ENCODE peak calls at places on chromosomes 3 and 15, in six cellular contexts. J is lower lobe of right lung, Q is endothelial cell of umbilical vein, W is A673, P is bronchial epithelial cell, R is AG09309. Y is an unnamed sample.

GRCh38 chr3:98556164-98557130 is 24.7 kb downstream of the GPR15 start:
- DNase-seq in W (no peak), J (no peak), P (no peak), Q (no peak), R (no peak), Y (peak; percentile 60)

GRCh38 chr3:128572644-128573105 is 77.9 kb downstream of the RPN1 start:
- DNase-seq in P (no peak), R (no peak), Q (no peak), W (peak; percentile 50), J (no peak), Y (no peak)

GRCh38 chr3:152811974-152812760 is 22.8 kb upstream of the P2RY1 start:
- DNase-seq in R (no peak), Q (no peak), J (no peak), W (no peak), P (no peak), Y (no peak)

GRCh38 chr3:150238995-150239612 is 169.0 kb upstream of the TSC22D2 start:
- DNase-seq in R (no peak), Q (no peak), J (no peak), W (no peak), P (peak; percentile 64), Y (no peak)

GRCh38 chr3:6781103-6781502 is 79.8 kb upstream of the GRM7 start:
- DNase-seq in P (no peak), J (no peak), R (no peak), Q (no peak), W (no peak), Y (no peak)

GRCh38 chr3:88809993-88810392 is 297.4 kb upstream of the EPHA3 start:
- DNase-seq in J (no peak), W (no peak), R (no peak), Q (no peak), P (peak; percentile 66), Y (peak; percentile 13)

GRCh38 chr3:138373695-138374094 is 25.3 kb downstream of the MRAS start:
- DNase-seq in R (no peak), P (no peak), W (no peak), Q (no peak), J (no peak), Y (no peak)

GRCh38 chr15:84750583-84751092 is 2.2 kb downstream of the ZNF592 start:
- DNase-seq in P (no peak), Q (no peak), R (no peak), W (no peak), J (no peak), Y (no peak)

GRCh38 chr3:56131976-56132590 is 336.2 kb downstream of the ERC2 start:
- DNase-seq in P (peak; percentile 97), J (no peak), R (peak; percentile 80), Q (peak; percentile 92), W (peak; percentile 33), Y (peak; percentile 94)

GRCh38 chr15:78382114-78382886 is 42.1 kb downstream of the CRABP1 start:
- DNase-seq in R (no peak), W (no peak), J (no peak), P (no peak), Q (no peak), Y (peak; percentile 21)

GRCh38 chr3:126834596-126835471 is 130.8 kb downstream of the CHCHD6 start:
- DNase-seq in Q (no peak), J (no peak), R (no peak), W (no peak), P (no peak), Y (no peak)

GRCh38 chr3:137062250-137062649 is 104.5 kb downstream of the IL20RB start:
- DNase-seq in P (no peak), Q (no peak), R (no peak), W (no peak), J (no peak), Y (no peak)

GRCh38 chr3:84724877-84725276 is 233.9 kb upstream of the CADM2 start:
- DNase-seq in J (no peak), P (peak; percentile 3), R (no peak), Q (no peak), W (peak; percentile 37), Y (no peak)

GRCh38 chr3:15498461-15499214 is 22.9 kb downstream of the COLQ start:
- DNase-seq in W (no peak), J (no peak), Q (no peak), R (no peak), P (no peak), Y (no peak)

GRCh38 chr15:62165793-62166380 is 802 bp upstream of the C2CD4B start:
- DNase-seq in W (peak; percentile 62), R (no peak), Q (peak; percentile 88), J (no peak), P (no peak), Y (peak; percentile 36)

GRCh38 chr3:36764704-36765038 is 318 bp upstream of the DCLK3 start:
- DNase-seq in P (no peak), R (no peak), W (no peak), J (no peak), Q (no peak), Y (no peak)

GRCh38 chr3:36765104-36765503 is 751 bp upstream of the DCLK3 start:
- DNase-seq in Q (no peak), J (no peak), W (no peak), P (no peak), R (no peak), Y (no peak)

GRCh38 chr3:36763111-36763849 is 1.1 kb downstream of the DCLK3 start:
- DNase-seq in W (no peak), Q (no peak), R (no peak), P (peak; percentile 3), J (no peak), Y (no peak)

GRCh38 chr3:36769926-36770325 is 5.6 kb upstream of the DCLK3 start:
- DNase-seq in J (no peak), W (no peak), P (no peak), Q (no peak), R (no peak), Y (no peak)

GRCh38 chr3:36763850-36764703 is at the start of gene DCLK3:
- DNase-seq in Q (no peak), J (no peak), R (no peak), W (peak; percentile 32), P (no peak), Y (no peak)
- TF ChIP-seq CTCF in Q (no peak), J (no peak), R (no peak), W (peak; percentile 25), P (no peak), Y (no peak)

GRCh38 chr3:135966875-135967274 is 1.3 kb downstream of the PPP2R3A start:
- DNase-seq in P (no peak), Q (no peak), R (no peak), W (no peak), J (no peak), Y (peak; percentile 13)
- H3K4me3 ChIP-seq in P (peak overlapping the region; percentile 66), Q (peak overlapping the region; percentile 95), R (peak overlapping the region; percentile 78), W (no peak overlapping the region), J (peak overlapping the region; percentile 82), Y (peak overlapping the region; percentile 83)

GRCh38 chr3:115208066-115208750 is 61.1 kb upstream of the ZBTB20 start:
- DNase-seq in R (no peak), P (no peak), Q (no peak), J (no peak), W (no peak), Y (no peak)
- TF ChIP-seq CTCF in R (no peak), P (no peak), Q (no peak), J (no peak), W (no peak), Y (no peak)

DNA sequence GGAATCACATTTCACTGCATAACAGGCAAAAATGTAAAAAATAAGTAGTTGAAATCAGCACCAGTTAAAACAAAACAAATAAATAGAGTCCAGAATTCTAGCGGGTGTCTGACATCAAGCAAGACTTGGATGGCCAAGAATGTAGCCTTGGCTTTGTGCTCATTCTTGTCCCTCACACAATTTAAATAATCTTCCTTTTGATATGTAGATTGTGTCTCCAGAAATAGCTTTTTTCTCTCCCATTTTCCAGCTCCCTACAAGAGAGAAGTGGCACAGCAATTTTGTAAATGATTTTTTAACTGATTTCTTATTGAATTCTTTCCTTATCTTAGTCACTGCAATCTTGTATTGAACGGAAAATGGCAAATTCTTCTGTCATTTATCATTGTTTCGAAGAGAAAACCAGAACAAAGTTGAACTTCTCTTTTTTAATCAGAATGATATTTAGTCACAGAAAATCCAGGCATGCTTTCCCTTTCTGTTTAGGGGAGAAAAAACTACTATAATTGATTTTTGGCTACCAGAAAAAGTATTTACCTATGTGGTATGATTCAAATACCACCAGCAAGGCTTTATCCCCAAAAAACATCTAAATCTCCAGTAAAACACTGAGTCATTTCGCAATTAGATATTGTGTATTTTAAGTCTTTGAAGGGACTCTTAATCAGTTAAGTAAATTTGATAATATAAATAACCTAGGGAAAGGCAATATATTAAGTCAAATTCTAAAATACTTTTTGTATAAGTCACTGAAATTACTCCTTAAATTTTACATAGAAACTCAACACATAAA is 481.8 kb downstream of the GBE1 start:
- DNase-seq in R (no peak), Q (peak; percentile 44), W (no peak), P (no peak), J (no peak), Y (peak; percentile 49)
- H3K4me3 ChIP-seq in R (no peak overlapping the region), Q (no peak overlapping the region), W (no peak overlapping the region), P (no peak overlapping the region), J (no peak overlapping the region), Y (no peak overlapping the region)

DNA sequence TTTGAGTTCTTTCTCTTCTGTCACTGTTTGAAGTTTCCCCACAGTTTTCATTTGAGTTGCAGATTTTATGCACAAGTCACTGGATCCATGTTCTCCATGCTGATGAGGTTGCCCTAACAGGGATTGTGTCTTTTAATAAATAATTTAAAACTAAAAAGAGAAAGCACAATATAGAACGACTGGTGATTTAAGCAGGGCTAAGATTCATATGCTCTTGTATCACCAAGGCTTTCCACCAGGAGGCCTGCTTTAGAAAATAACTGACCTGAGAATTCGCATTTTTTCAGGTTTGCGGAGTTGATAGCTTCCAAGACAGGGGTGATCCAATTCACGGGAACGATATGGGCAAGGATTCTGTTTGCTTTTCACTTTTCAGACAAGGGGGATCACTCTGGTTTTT is 252.0 kb upstream of the VEPH1 start:
- DNase-seq in W (no peak), Q (no peak), P (no peak), R (no peak), J (no peak), Y (peak; percentile 4)
- TF ChIP-seq CTCF in W (no peak), Q (no peak), P (peak; percentile 2), R (peak; percentile 31), J (no peak), Y (peak; percentile 38)